ENCODE peak calls at places on chromosomes 5 and 9, in nine cellular contexts. S is stimulated activated CD8-positive, alpha-beta memory T cell treated with anti-CD3 and anti-CD28 coated beads, Interleukin-2, amount 100 ng/mL, for 1 hour; V is cardiac fibroblast; C is stimulated activated CD4-positive, alpha-beta T cell treated with anti-CD3 and anti-CD28 coated beads, Interleukin-2, amount 100 ng/mL, for 48 hours; L is posterior cingulate gyrus; X is stromal cell of bone marrow; W is GM10248; N is C1 segment of cervical spinal cord; F is AG08395. P is an unnamed sample.

GRCh38 chr5:127040779-127041520 is 10.6 kb upstream of the MARCHF3 start:
- DNase-seq in V (peak), C (no peak), S (no peak), W (no peak), N (no peak), L (no peak), F (no peak), X (no peak), P (no peak)

GRCh38 chr5:124877501-124878146 is 131.2 kb upstream of the ZNF608 start:
- DNase-seq in L (no peak), N (no peak), C (no peak), W (no peak), F (no peak), X (no peak), V (no peak), S (no peak), P (no peak)

GRCh38 chr5:116068028-116068632 is 16.7 kb upstream of the COMMD10 start:
- DNase-seq in X (peak), V (peak), N (no peak), F (peak), S (no peak), L (no peak), W (peak), C (peak), P (no peak)

GRCh38 chr5:73280821-73281746 is 108.1 kb downstream of the TMEM174 start:
- DNase-seq in L (no peak), V (peak), W (no peak), X (peak), S (no peak), N (no peak), F (no peak), C (no peak), P (no peak)

GRCh38 chr5:119363271-119363670 is 7.5 kb downstream of the TNFAIP8 start:
- DNase-seq in V (no peak), N (no peak), L (no peak), F (no peak), S (no peak), X (no peak), C (no peak), W (no peak), P (no peak)

GRCh38 chr5:163571755-163572154 is 66.3 kb downstream of the MAT2B start:
- DNase-seq in C (no peak), N (no peak), F (peak), W (no peak), L (no peak), X (peak), S (no peak), V (peak), P (no peak)

GRCh38 chr9:131732061-131732526 is 7.8 kb downstream of the RAPGEF1 start:
- DNase-seq in N (no peak), V (peak), C (no peak), X (no peak), S (no peak), L (no peak), F (peak), W (no peak), P (no peak)

GRCh38 chr9:116096046-116096445 is 57.5 kb upstream of the PAPPA start:
- DNase-seq in S (no peak), N (no peak), V (no peak), L (no peak), C (no peak), W (no peak), F (peak), X (no peak), P (no peak)

GRCh38 chr5:84255318-84255717 is 129.4 kb downstream of the EDIL3 start:
- DNase-seq in X (peak), N (no peak), V (peak), F (peak), S (no peak), L (no peak), W (no peak), C (no peak), P (no peak)

GRCh38 chr5:54362434-54362833 is 52.1 kb upstream of the ARL15 start:
- DNase-seq in N (no peak), W (no peak), S (no peak), L (no peak), F (peak), C (no peak), X (peak), V (peak), P (no peak)

GRCh38 chr9:124781967-124782660 is 5.2 kb downstream of the OLFML2A start:
- DNase-seq in V (no peak), X (no peak), W (peak), N (no peak), S (no peak), F (no peak), C (no peak), L (peak), P (peak)

P was measured in stimulated activated effector memory CD8-positive, alpha-beta T cell treated with anti-CD3 and anti-CD28 coated beads, Interleukin-12 subunit alpha, Interleukin-12 subunit beta, amount 100 ng/mL, for 72 hours.